ENCODE peak calls at places on chromosomes 12 and 14, in seven cellular contexts. One of them, this sample, is unnamed.

GRCh38 chr12:53005215-53005985 is 856 bp upstream of the EIF4B start:
- DNase-seq in activated naive CD8-positive, alpha-beta T cell treated with anti-CD3 and anti-CD28 coated beads for 36 hours: peak; percentile 10
- DNase-seq in EL: no peak
- DNase-seq in stimulated activated CD4-positive, alpha-beta T cell treated with anti-CD3 and anti-CD28 coated beads, Interleukin-4, amount 100 ng/mL, for 4 hours: no peak
- DNase-seq in AG09309: no peak
- DNase-seq in neural crest cell: no peak
- DNase-seq in fibroblast of lung: no peak
- DNase-seq in this sample: no peak

GRCh38 chr12:130336723-130337475 is 788 bp upstream of the PIWIL1 start:
- DNase-seq in activated naive CD8-positive, alpha-beta T cell treated with anti-CD3 and anti-CD28 coated beads for 36 hours: no peak
- DNase-seq in EL: no peak
- DNase-seq in stimulated activated CD4-positive, alpha-beta T cell treated with anti-CD3 and anti-CD28 coated beads, Interleukin-4, amount 100 ng/mL, for 4 hours: no peak
- DNase-seq in AG09309: no peak
- DNase-seq in neural crest cell: no peak
- DNase-seq in fibroblast of lung: no peak
- DNase-seq in this sample: no peak

GRCh38 chr12:121300083-121300819 is 3.7 kb upstream of the CAMKK2 start:
- DNase-seq in activated naive CD8-positive, alpha-beta T cell treated with anti-CD3 and anti-CD28 coated beads for 36 hours: no peak
- DNase-seq in EL: no peak
- DNase-seq in stimulated activated CD4-positive, alpha-beta T cell treated with anti-CD3 and anti-CD28 coated beads, Interleukin-4, amount 100 ng/mL, for 4 hours: no peak
- DNase-seq in AG09309: no peak
- DNase-seq in neural crest cell: no peak
- DNase-seq in fibroblast of lung: no peak
- DNase-seq in this sample: no peak

GRCh38 chr12:104291867-104292524 is 11.5 kb upstream of the EID3 start:
- DNase-seq in activated naive CD8-positive, alpha-beta T cell treated with anti-CD3 and anti-CD28 coated beads for 36 hours: no peak
- DNase-seq in EL: no peak
- DNase-seq in stimulated activated CD4-positive, alpha-beta T cell treated with anti-CD3 and anti-CD28 coated beads, Interleukin-4, amount 100 ng/mL, for 4 hours: no peak
- DNase-seq in AG09309: no peak
- DNase-seq in neural crest cell: no peak
- DNase-seq in fibroblast of lung: no peak
- DNase-seq in this sample: no peak

GRCh38 chr14:32940066-32940651 is 1.5 kb downstream of the NPAS3 start:
- DNase-seq in activated naive CD8-positive, alpha-beta T cell treated with anti-CD3 and anti-CD28 coated beads for 36 hours: no peak
- DNase-seq in EL: no peak
- DNase-seq in stimulated activated CD4-positive, alpha-beta T cell treated with anti-CD3 and anti-CD28 coated beads, Interleukin-4, amount 100 ng/mL, for 4 hours: no peak
- DNase-seq in AG09309: no peak
- DNase-seq in neural crest cell: no peak
- DNase-seq in fibroblast of lung: peak; percentile 69
- DNase-seq in this sample: no peak

GRCh38 chr12:62711626-62712305 is 223.2 kb downstream of the PPM1H start:
- DNase-seq in activated naive CD8-positive, alpha-beta T cell treated with anti-CD3 and anti-CD28 coated beads for 36 hours: no peak
- DNase-seq in EL: no peak
- DNase-seq in stimulated activated CD4-positive, alpha-beta T cell treated with anti-CD3 and anti-CD28 coated beads, Interleukin-4, amount 100 ng/mL, for 4 hours: no peak
- DNase-seq in AG09309: no peak
- DNase-seq in neural crest cell: peak; percentile 53
- DNase-seq in fibroblast of lung: peak; percentile 84
- DNase-seq in this sample: no peak

GRCh38 chr12:25100203-25100602 is 94.8 kb downstream of the DNAI7 start:
- DNase-seq in activated naive CD8-positive, alpha-beta T cell treated with anti-CD3 and anti-CD28 coated beads for 36 hours: no peak
- DNase-seq in EL: no peak
- DNase-seq in stimulated activated CD4-positive, alpha-beta T cell treated with anti-CD3 and anti-CD28 coated beads, Interleukin-4, amount 100 ng/mL, for 4 hours: no peak
- DNase-seq in AG09309: no peak
- DNase-seq in neural crest cell: no peak
- DNase-seq in fibroblast of lung: no peak
- DNase-seq in this sample: no peak

GRCh38 chr14:28707814-28708213 is 58.8 kb upstream of the FOXG1 start:
- DNase-seq in activated naive CD8-positive, alpha-beta T cell treated with anti-CD3 and anti-CD28 coated beads for 36 hours: no peak
- DNase-seq in EL: no peak
- DNase-seq in stimulated activated CD4-positive, alpha-beta T cell treated with anti-CD3 and anti-CD28 coated beads, Interleukin-4, amount 100 ng/mL, for 4 hours: no peak
- DNase-seq in AG09309: no peak
- DNase-seq in neural crest cell: no peak
- DNase-seq in fibroblast of lung: peak; percentile 93
- DNase-seq in this sample: no peak

GRCh38 chr12:122868471-122869177 is 27.3 kb downstream of the VPS37B start:
- DNase-seq in activated naive CD8-positive, alpha-beta T cell treated with anti-CD3 and anti-CD28 coated beads for 36 hours: no peak
- DNase-seq in EL: no peak
- DNase-seq in stimulated activated CD4-positive, alpha-beta T cell treated with anti-CD3 and anti-CD28 coated beads, Interleukin-4, amount 100 ng/mL, for 4 hours: no peak
- DNase-seq in AG09309: no peak
- DNase-seq in neural crest cell: no peak
- DNase-seq in fibroblast of lung: no peak
- DNase-seq in this sample: no peak

GRCh38 chr12:103546959-103547358 is 40.1 kb upstream of the STAB2 start:
- DNase-seq in activated naive CD8-positive, alpha-beta T cell treated with anti-CD3 and anti-CD28 coated beads for 36 hours: no peak
- DNase-seq in EL: no peak
- DNase-seq in stimulated activated CD4-positive, alpha-beta T cell treated with anti-CD3 and anti-CD28 coated beads, Interleukin-4, amount 100 ng/mL, for 4 hours: no peak
- DNase-seq in AG09309: no peak
- DNase-seq in neural crest cell: no peak
- DNase-seq in fibroblast of lung: no peak
- DNase-seq in this sample: no peak

GRCh38 chr12:48940181-48940580 is 14.9 kb upstream of the FKBP11 start:
- DNase-seq in activated naive CD8-positive, alpha-beta T cell treated with anti-CD3 and anti-CD28 coated beads for 36 hours: no peak
- DNase-seq in EL: no peak
- DNase-seq in stimulated activated CD4-positive, alpha-beta T cell treated with anti-CD3 and anti-CD28 coated beads, Interleukin-4, amount 100 ng/mL, for 4 hours: no peak
- DNase-seq in AG09309: no peak
- DNase-seq in neural crest cell: no peak
- DNase-seq in fibroblast of lung: peak; percentile 28
- DNase-seq in this sample: no peak

GRCh38 chr14:49051328-49052060 is 534.7 kb downstream of the RPS29 start:
- DNase-seq in activated naive CD8-positive, alpha-beta T cell treated with anti-CD3 and anti-CD28 coated beads for 36 hours: no peak
- DNase-seq in EL: no peak
- DNase-seq in stimulated activated CD4-positive, alpha-beta T cell treated with anti-CD3 and anti-CD28 coated beads, Interleukin-4, amount 100 ng/mL, for 4 hours: no peak
- DNase-seq in AG09309: no peak
- DNase-seq in neural crest cell: no peak
- DNase-seq in fibroblast of lung: peak; percentile 73
- DNase-seq in this sample: no peak

GRCh38 chr14:93013368-93013719 is 90.4 kb downstream of the CHGA start:
- DNase-seq in activated naive CD8-positive, alpha-beta T cell treated with anti-CD3 and anti-CD28 coated beads for 36 hours: no peak
- DNase-seq in EL: peak; percentile 76
- DNase-seq in stimulated activated CD4-positive, alpha-beta T cell treated with anti-CD3 and anti-CD28 coated beads, Interleukin-4, amount 100 ng/mL, for 4 hours: no peak
- DNase-seq in AG09309: peak; percentile 28
- DNase-seq in neural crest cell: no peak
- DNase-seq in fibroblast of lung: peak; percentile 68
- DNase-seq in this sample: no peak

GRCh38 chr14:51188566-51189185 is 51.4 kb upstream of the TMX1 start:
- DNase-seq in activated naive CD8-positive, alpha-beta T cell treated with anti-CD3 and anti-CD28 coated beads for 36 hours: no peak
- DNase-seq in EL: no peak
- DNase-seq in stimulated activated CD4-positive, alpha-beta T cell treated with anti-CD3 and anti-CD28 coated beads, Interleukin-4, amount 100 ng/mL, for 4 hours: no peak
- DNase-seq in AG09309: no peak
- DNase-seq in neural crest cell: no peak
- DNase-seq in fibroblast of lung: peak; percentile 55
- DNase-seq in this sample: no peak

GRCh38 chr12:90058721-90059120 is 350.1 kb upstream of the ATP2B1 start:
- DNase-seq in activated naive CD8-positive, alpha-beta T cell treated with anti-CD3 and anti-CD28 coated beads for 36 hours: no peak
- DNase-seq in EL: peak; percentile 88
- DNase-seq in stimulated activated CD4-positive, alpha-beta T cell treated with anti-CD3 and anti-CD28 coated beads, Interleukin-4, amount 100 ng/mL, for 4 hours: no peak
- DNase-seq in AG09309: peak; percentile 80
- DNase-seq in neural crest cell: no peak
- DNase-seq in fibroblast of lung: peak; percentile 89
- DNase-seq in this sample: no peak

GRCh38 chr14:40354754-40355153 is 922.5 kb upstream of the FBXO33 start:
- DNase-seq in activated naive CD8-positive, alpha-beta T cell treated with anti-CD3 and anti-CD28 coated beads for 36 hours: no peak
- DNase-seq in EL: no peak
- DNase-seq in stimulated activated CD4-positive, alpha-beta T cell treated with anti-CD3 and anti-CD28 coated beads, Interleukin-4, amount 100 ng/mL, for 4 hours: no peak
- DNase-seq in AG09309: no peak
- DNase-seq in neural crest cell: no peak
- DNase-seq in fibroblast of lung: no peak
- DNase-seq in this sample: no peak

GRCh38 chr12:115049617-115050016 is 365.6 kb upstream of the TBX3 start:
- DNase-seq in activated naive CD8-positive, alpha-beta T cell treated with anti-CD3 and anti-CD28 coated beads for 36 hours: no peak
- DNase-seq in EL: no peak
- DNase-seq in stimulated activated CD4-positive, alpha-beta T cell treated with anti-CD3 and anti-CD28 coated beads, Interleukin-4, amount 100 ng/mL, for 4 hours: no peak
- DNase-seq in AG09309: no peak
- DNase-seq in neural crest cell: no peak
- DNase-seq in fibroblast of lung: peak; percentile 5
- DNase-seq in this sample: no peak

GRCh38 chr12:126493366-126494108 is 1428.3 kb downstream of the AACS start:
- DNase-seq in activated naive CD8-positive, alpha-beta T cell treated with anti-CD3 and anti-CD28 coated beads for 36 hours: no peak
- DNase-seq in EL: no peak
- DNase-seq in stimulated activated CD4-positive, alpha-beta T cell treated with anti-CD3 and anti-CD28 coated beads, Interleukin-4, amount 100 ng/mL, for 4 hours: no peak
- DNase-seq in AG09309: no peak
- DNase-seq in neural crest cell: no peak
- DNase-seq in fibroblast of lung: peak; percentile 51
- DNase-seq in this sample: no peak

GRCh38 chr14:99635116-99635515 is 9.8 kb upstream of the HHIPL1 start:
- DNase-seq in activated naive CD8-positive, alpha-beta T cell treated with anti-CD3 and anti-CD28 coated beads for 36 hours: no peak
- DNase-seq in EL: no peak
- DNase-seq in stimulated activated CD4-positive, alpha-beta T cell treated with anti-CD3 and anti-CD28 coated beads, Interleukin-4, amount 100 ng/mL, for 4 hours: no peak
- DNase-seq in AG09309: no peak
- DNase-seq in neural crest cell: no peak
- DNase-seq in fibroblast of lung: no peak
- DNase-seq in this sample: no peak